ENCODE peak calls at places on chromosome 11, in nine cellular contexts. P is endothelial cell of umbilical vein, M is fibroblast of lung, A is IMR-90, L is HCT116, K is MM.1S, I is endodermal cell, U is neural progenitor cell, D is PC-3. Y is an unnamed sample.

GRCh38 chr11:132858203-132858602 is 674.1 kb downstream of the OPCML start:
- DNase-seq in P (no peak), M (peak; percentile 39), A (peak; percentile 55), L (no peak), K (no peak), I (peak; percentile 91), U (peak; percentile 37), D (no peak), Y (no peak)

GRCh38 chr11:91394718-91395414 is 829.8 kb upstream of the FAT3 start:
- DNase-seq in P (no peak), M (no peak), A (no peak), L (no peak), K (no peak), I (no peak), U (no peak), D (peak; percentile 81), Y (no peak)

GRCh38 chr11:46386674-46387073 is 4.9 kb downstream of the CHRM4 start:
- DNase-seq in P (no peak), M (peak; percentile 24), A (peak; percentile 51), L (no peak), K (no peak), I (no peak), U (no peak), D (peak; percentile 47), Y (no peak)

GRCh38 chr11:77063861-77064260 is 2.9 kb upstream of the CAPN5 start:
- DNase-seq in P (no peak), M (no peak), A (no peak), L (no peak), K (no peak), I (peak; percentile 35), U (no peak), D (no peak), Y (no peak)

GRCh38 chr11:130212431-130212961 is 52.9 kb downstream of the ST14 start:
- DNase-seq in P (no peak), M (no peak), A (no peak), L (no peak), K (no peak), I (peak; percentile 47), U (no peak), D (no peak), Y (peak; percentile 22)

GRCh38 chr11:117688255-117688797 is 108.7 kb downstream of the DSCAML1 start:
- DNase-seq in P (no peak), M (no peak), A (no peak), L (no peak), K (no peak), I (no peak), U (no peak), D (no peak), Y (no peak)

GRCh38 chr11:75547617-75548054 is 14.4 kb upstream of the SERPINH1 start:
- DNase-seq in P (peak; percentile 77), M (peak; percentile 58), A (peak; percentile 65), L (no peak), K (peak; percentile 33), I (peak; percentile 92), U (peak; percentile 88), D (peak; percentile 82), Y (peak; percentile 57)

GRCh38 chr11:70323811-70324210 is 53.3 kb downstream of the PPFIA1 start:
- DNase-seq in P (no peak), M (peak; percentile 41), A (peak; percentile 44), L (no peak), K (no peak), I (no peak), U (no peak), D (no peak), Y (no peak)

GRCh38 chr11:76443254-76443935 is 1.4 kb upstream of the EMSY start:
- DNase-seq in P (peak; percentile 21), M (peak; percentile 42), A (no peak), L (no peak), K (no peak), I (no peak), U (no peak), D (peak; percentile 29), Y (no peak)

GRCh38 chr11:106503901-106504300 is 426.4 kb downstream of the AASDHPPT start:
- DNase-seq in P (no peak), M (peak; percentile 79), A (no peak), L (no peak), K (no peak), I (no peak), U (no peak), D (no peak), Y (no peak)

GRCh38 chr11:123163621-123164020 is 31.4 kb downstream of the CLMP start:
- DNase-seq in P (no peak), M (no peak), A (no peak), L (no peak), K (no peak), I (no peak), U (no peak), D (no peak), Y (no peak)
- TF ChIP-seq CTCF in P (no peak), M (peak; percentile 37), A (no peak), L (peak; percentile 36), K (no peak), I (peak; percentile 67), U (peak; percentile 28), D (peak; percentile 43), Y (no peak)

DNA sequence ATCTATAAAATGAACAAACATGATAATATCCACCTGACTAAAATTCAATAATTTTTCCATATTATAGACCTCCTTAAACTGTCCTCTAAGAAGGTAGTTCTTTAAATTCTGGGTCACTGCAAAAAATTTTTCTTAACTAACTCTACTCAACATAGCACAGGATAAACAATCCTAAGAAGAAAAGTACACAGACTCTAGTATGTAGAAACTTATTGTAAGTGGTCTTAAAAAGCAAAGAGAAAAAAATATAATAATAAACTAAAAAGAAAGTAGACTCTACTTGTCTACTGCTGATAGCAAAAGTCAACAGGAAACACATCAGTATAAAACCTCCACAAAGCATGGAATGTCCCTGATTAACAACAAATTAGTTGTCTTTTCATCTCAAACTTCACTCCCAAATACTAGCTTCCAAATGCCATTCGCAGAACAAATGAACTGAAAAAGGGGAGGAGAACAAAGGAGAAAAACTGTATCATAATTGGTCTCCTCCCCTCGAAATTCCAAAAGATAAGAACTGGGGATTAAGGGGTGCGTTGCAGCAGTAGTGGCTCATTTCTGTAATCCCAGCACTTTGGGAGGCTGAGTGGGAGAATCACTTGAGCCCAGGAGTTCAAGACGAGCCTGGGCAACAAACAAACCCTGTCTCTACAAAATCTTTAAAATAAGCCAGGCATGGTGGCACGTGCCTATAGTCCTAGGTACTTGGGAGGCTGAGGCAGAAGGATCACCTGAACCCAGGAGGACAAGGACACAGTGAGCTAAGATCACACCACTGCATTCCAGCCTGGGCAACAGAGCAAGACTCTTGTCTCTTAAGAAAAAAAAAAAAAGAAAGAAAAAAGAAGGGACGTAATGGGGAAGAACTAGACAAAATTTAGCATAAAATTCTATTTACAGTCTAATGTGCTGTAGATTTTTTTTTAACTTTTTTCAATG is 6.5 kb downstream of the FCHSD2 start:
- DNase-seq in P (peak; percentile 14), M (no peak), A (no peak), L (no peak), K (no peak), I (no peak), U (peak; percentile 17), D (no peak), Y (no peak)
- H3K4me3 ChIP-seq in P (no peak overlapping the region), M (no peak overlapping the region), A (no peak overlapping the region), L (no peak overlapping the region), K (no peak overlapping the region), I (no peak overlapping the region), U (no peak overlapping the region), D (no peak overlapping the region), Y (no peak overlapping the region)

DNA sequence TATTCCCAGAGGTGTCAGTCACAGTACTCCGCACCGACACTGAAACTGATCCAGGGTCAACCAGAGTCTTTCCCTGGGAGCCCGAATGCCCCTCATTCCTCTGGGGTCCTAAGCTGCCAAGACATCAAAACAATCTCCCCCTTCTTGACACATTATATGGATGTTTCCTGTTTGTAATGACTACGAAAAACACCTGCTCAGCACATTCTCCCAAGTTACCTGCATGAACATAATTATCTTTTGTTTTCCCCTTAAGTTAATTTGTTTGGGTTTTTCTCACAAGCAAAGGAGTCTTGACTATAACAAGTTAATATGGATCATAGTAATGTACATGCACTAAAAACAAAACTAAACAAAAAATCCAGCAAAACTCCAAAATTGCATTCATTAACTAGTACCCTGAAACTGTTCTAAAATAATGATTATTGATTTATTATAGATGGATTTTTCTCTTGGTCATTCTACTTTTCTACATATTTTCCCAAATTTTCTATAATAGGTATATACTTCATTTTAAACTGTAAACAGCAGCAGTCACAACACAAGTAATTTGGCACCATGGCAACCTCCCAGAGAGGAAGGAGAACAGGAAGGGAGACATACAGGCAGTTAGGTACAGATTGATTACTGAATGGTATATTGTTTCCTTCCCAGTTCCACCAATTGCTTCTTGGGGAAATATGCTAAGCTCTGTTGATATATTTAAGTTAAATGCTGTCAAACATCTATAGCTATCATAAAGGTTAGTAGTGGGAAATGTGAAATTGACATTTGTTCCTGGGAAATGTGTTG is 631.5 kb downstream of the METTL15 start:
- DNase-seq in P (peak; percentile 61), M (no peak), A (no peak), L (no peak), K (no peak), I (no peak), U (no peak), D (no peak), Y (no peak)
- H3K9ac ChIP-seq in P (no peak overlapping the region), M (no peak overlapping the region), A (no peak overlapping the region), L (no peak overlapping the region), K (no peak overlapping the region), I (no peak overlapping the region), U (no peak overlapping the region), D (no peak overlapping the region), Y (no peak overlapping the region)

DNA sequence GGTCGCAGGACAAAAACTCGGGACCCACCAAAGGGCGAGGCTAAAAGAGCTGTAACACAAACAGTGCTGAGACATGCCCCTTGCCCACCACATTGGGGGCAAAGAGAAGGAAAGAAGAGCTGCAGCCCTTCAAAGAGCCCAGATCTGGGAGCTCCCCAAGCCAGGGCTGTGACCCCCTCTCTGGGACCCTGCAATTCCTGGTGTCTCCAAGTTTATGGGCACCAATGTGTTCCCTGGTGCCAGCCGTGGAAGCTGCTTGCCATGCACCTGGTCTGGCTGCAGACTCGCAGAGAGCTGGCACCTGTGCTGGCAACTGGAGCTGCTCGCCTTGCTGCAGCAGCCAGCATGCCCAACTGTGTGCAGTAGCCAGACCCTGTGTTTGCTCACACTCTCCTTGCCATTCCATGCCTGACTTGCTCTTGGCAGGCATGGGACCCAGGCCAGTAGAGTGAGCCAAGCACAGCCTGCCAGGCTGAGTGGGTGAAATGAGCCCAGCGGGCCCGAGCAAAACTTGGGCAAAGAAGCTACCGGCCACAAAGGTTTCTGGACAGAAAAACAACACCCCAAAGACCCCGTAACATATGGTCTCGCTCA is 16.0 kb downstream of the RRP8 start:
- DNase-seq in P (no peak), M (no peak), A (no peak), L (no peak), K (no peak), I (no peak), U (no peak), D (no peak), Y (peak; percentile 11)
- TF ChIP-seq CTCF in P (no peak), M (no peak), A (no peak), L (no peak), K (no peak), I (no peak), U (no peak), D (no peak), Y (no peak)

Y was measured in colonic mucosa.